ENCODE peak calls at places on chromosomes 2 and 18, in seven cellular contexts. H is left ventricle myocardium inferior, E is pancreas, X is body of pancreas, D is astrocyte, O is HCT116, L is A549. Z is an unnamed sample.
A peak's percentile ranks its signal among the peaks of the same experiment; 100 is the strongest.

GRCh38 chr2:201698588-201699226 is at the start of gene MPP4:
- DNase-seq in X (no peak), D (peak; percentile 63), H (no peak), L (no peak), E (no peak), O (no peak), Z (no peak)

GRCh38 chr2:61460168-61460567 is 10.7 kb downstream of the USP34 start:
- DNase-seq in O (no peak), X (no peak), E (no peak), H (no peak), D (peak; percentile 72), L (no peak), Z (peak; percentile 24)

GRCh38 chr2:44801676-44802408 is 139.7 kb upstream of the SIX3 start:
- DNase-seq in L (no peak), D (no peak), O (no peak), E (no peak), X (no peak), H (no peak), Z (no peak)

GRCh38 chr2:33634261-33634910 is 35.3 kb upstream of the FAM98A start:
- DNase-seq in O (no peak), H (no peak), L (no peak), E (no peak), D (no peak), X (no peak), Z (no peak)

GRCh38 chr2:142989276-142990204 is 112.1 kb downstream of the KYNU start:
- DNase-seq in X (no peak), L (peak; percentile 6), H (no peak), E (no peak), D (peak; percentile 51), O (peak; percentile 24), Z (no peak)

GRCh38 chr2:39153312-39153711 is 32.5 kb upstream of the SOS1 start:
- DNase-seq in H (no peak), E (no peak), O (no peak), L (no peak), X (no peak), D (no peak), Z (no peak)

GRCh38 chr2:50221106-50221505 is 810.8 kb downstream of the NRXN1 start:
- DNase-seq in X (no peak), E (no peak), O (no peak), H (no peak), L (no peak), D (no peak), Z (no peak)

GRCh38 chr2:42973771-42974170 is 181.4 kb upstream of the HAAO start:
- DNase-seq in H (no peak), L (no peak), D (no peak), O (no peak), X (peak; percentile 4), E (no peak), Z (no peak)

GRCh38 chr2:190789074-190790004 is 91.3 kb upstream of the GLS start:
- DNase-seq in E (no peak), H (no peak), O (no peak), D (no peak), L (no peak), X (no peak), Z (no peak)

GRCh38 chr2:242031481-242032019 is 162.0 kb downstream of the RTP5 start:
- DNase-seq in L (no peak), H (no peak), E (no peak), D (peak; percentile 96), X (no peak), O (no peak), Z (peak; percentile 84)

GRCh38 chr2:149800624-149801220 is 213.1 kb upstream of the MMADHC start:
- DNase-seq in D (no peak), X (no peak), O (no peak), L (no peak), E (no peak), H (no peak), Z (no peak)

GRCh38 chr2:10900216-10901109 is 11.3 kb upstream of the KCNF1 start:
- DNase-seq in D (no peak), L (peak; percentile 75), E (no peak), X (no peak), H (no peak), O (peak; percentile 68), Z (no peak)

GRCh38 chr2:1226766-1227165 is 186.5 kb upstream of the TPO start:
- DNase-seq in D (no peak), X (no peak), H (no peak), L (no peak), O (no peak), E (no peak), Z (no peak)

GRCh38 chr2:17146358-17146757 is 371.9 kb downstream of the RAD51AP2 start:
- DNase-seq in X (no peak), D (no peak), E (no peak), H (no peak), O (no peak), L (no peak), Z (no peak)

GRCh38 chr18:3216987-3217386 is 2.8 kb downstream of the MYOM1 start:
- DNase-seq in D (no peak), L (no peak), O (no peak), H (no peak), X (no peak), E (no peak), Z (no peak)

GRCh38 chr18:3217930-3218647 is 1.7 kb downstream of the MYOM1 start:
- DNase-seq in E (peak; percentile 76), O (no peak), X (peak; percentile 76), D (no peak), L (peak; percentile 55), H (no peak), Z (no peak)

GRCh38 chr18:3221496-3221895 is 1.7 kb upstream of the MYOM1 start:
- DNase-seq in D (no peak), E (no peak), H (no peak), X (no peak), L (no peak), O (no peak), Z (no peak)

GRCh38 chr18:3219621-3220335 is at the start of gene MYOM1:
- DNase-seq in H (no peak), D (no peak), E (no peak), L (no peak), O (no peak), X (no peak), Z (no peak)

GRCh38 chr18:3218817-3219216 is 951 bp downstream of the MYOM1 start:
- DNase-seq in H (no peak), X (no peak), D (no peak), L (no peak), O (no peak), E (no peak), Z (no peak)
- H3K4me3 ChIP-seq in H (peak overlapping the region; percentile 71), X (no peak overlapping the region), D (no peak overlapping the region), L (no peak overlapping the region), O (no peak overlapping the region), E (peak overlapping the region; percentile 33), Z (no peak overlapping the region)

GRCh38 chr2:199278099-199278498 is 179.6 kb downstream of the SATB2 start:
- DNase-seq in H (no peak), O (no peak), E (no peak), D (peak; percentile 94), X (no peak), L (no peak), Z (no peak)

GRCh38 chr2:199273043-199273647 is 184.6 kb downstream of the SATB2 start:
- DNase-seq in D (peak; percentile 84), L (no peak), H (no peak), E (no peak), X (no peak), O (no peak), Z (no peak)
- H3K27ac ChIP-seq in D (no peak overlapping the region), L (no peak overlapping the region), H (no peak overlapping the region), E (no peak overlapping the region), X (no peak overlapping the region), O (no peak overlapping the region), Z (no peak overlapping the region)

GRCh38 chr2:173966274-173967098 is 1.3 kb upstream of the SP3 start:
- DNase-seq in O (no peak), L (peak; percentile 34), D (no peak), H (no peak), E (no peak), X (no peak), Z (no peak)

GRCh38 chr2:173969886-173970285 is 4.7 kb upstream of the SP3 start:
- DNase-seq in D (no peak), E (no peak), O (no peak), X (no peak), H (no peak), L (no peak), Z (no peak)

GRCh38 chr2:173972636-173973035 is 7.5 kb upstream of the SP3 start:
- DNase-seq in L (no peak), D (peak; percentile 58), O (no peak), X (no peak), E (no peak), H (no peak), Z (no peak)

GRCh38 chr2:173972165-173972564 is 7.0 kb upstream of the SP3 start:
- DNase-seq in L (no peak), D (no peak), X (no peak), O (no peak), H (no peak), E (no peak), Z (no peak)

DNA sequence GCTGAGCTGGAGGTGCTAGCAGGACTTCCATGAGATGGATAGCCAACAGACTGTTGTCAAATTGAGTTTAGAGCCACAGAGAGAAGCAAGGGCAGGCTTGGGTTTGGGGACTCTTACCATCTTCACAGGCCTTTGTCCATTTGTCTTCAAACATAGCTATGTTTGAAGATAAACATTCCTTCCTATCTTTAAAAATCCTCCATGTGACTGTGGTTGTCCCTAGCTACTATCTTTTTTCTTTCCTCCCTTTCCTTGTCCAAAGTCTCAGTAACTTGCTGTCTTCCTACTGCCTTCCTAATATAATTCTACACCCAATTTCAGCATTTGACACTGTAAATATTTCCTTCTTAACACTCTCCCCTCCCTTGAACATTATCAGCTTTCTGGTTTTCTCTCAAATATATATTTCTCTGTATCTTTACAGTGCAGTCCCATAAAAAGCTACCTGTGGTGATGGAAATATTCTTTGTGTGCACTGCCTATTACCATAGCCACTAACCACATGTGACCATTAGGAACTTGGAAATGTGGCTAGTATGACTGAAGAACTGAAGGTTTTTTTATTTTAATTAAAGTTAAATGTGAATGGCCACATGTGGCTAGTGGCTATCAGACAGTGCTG is 5.4 kb upstream of the SP3 start:
- DNase-seq in O (no peak), E (no peak), D (no peak), H (no peak), X (no peak), L (no peak), Z (no peak)
- H3K4me3 ChIP-seq in O (no peak overlapping the region), E (no peak overlapping the region), D (no peak overlapping the region), H (no peak overlapping the region), X (no peak overlapping the region), L (no peak overlapping the region), Z (no peak overlapping the region)

GRCh38 chr2:227880460-227880859 is 9.0 kb downstream of the DAW1 start:
- DNase-seq in H (no peak), X (no peak), O (no peak), E (no peak), D (no peak), L (no peak), Z (no peak)

GRCh38 chr2:227877359-227878309 is 6.2 kb downstream of the DAW1 start:
- DNase-seq in H (no peak), L (no peak), X (no peak), E (no peak), D (no peak), O (no peak), Z (no peak)

GRCh38 chr2:227884511-227884947 is 13.1 kb downstream of the DAW1 start:
- DNase-seq in H (peak; percentile 58), D (peak; percentile 50), X (peak; percentile 78), E (peak; percentile 54), O (peak; percentile 73), L (peak; percentile 48), Z (peak; percentile 27)

GRCh38 chr2:227876536-227876882 is 5.1 kb downstream of the DAW1 start:
- DNase-seq in D (no peak), H (no peak), E (no peak), O (no peak), X (no peak), L (peak; percentile 62), Z (no peak)

GRCh38 chr2:227881866-227882517 is 10.6 kb downstream of the DAW1 start:
- DNase-seq in E (no peak), X (no peak), H (no peak), D (no peak), L (no peak), O (no peak), Z (no peak)
- H3K27ac ChIP-seq in E (no peak overlapping the region), X (no peak overlapping the region), H (no peak overlapping the region), D (no peak overlapping the region), L (peak overlapping the region; percentile 74), O (no peak overlapping the region), Z (no peak overlapping the region)

Z was measured in AG04450.